ENCODE peak calls at places on chromosomes 7 and 10, in four cellular contexts. U is CD8-positive, alpha-beta T cell; S is psoas muscle; N is body of pancreas. P is an unnamed sample.

GRCh38 chr7:128201067-128201689 is 39.9 kb upstream of the LEP start:
- DNase-seq in U (peak; percentile 21), S (no peak), N (peak; percentile 35), P (no peak)

GRCh38 chr10:17808971-17809841 is at the start of gene MRC1:
- DNase-seq in U (no peak), S (peak; percentile 38), N (no peak), P (no peak)

GRCh38 chr7:191105-192034 is 1.0 kb upstream of the FAM20C start:
- DNase-seq in U (no peak), S (peak; percentile 60), N (peak; percentile 41), P (peak; percentile 27)

GRCh38 chr10:116364808-116365207 is 40.6 kb downstream of the CCDC172 start:
- DNase-seq in U (no peak), S (no peak), N (no peak), P (no peak)

GRCh38 chr7:77157446-77157845 is 35.0 kb downstream of the CCDC146 start:
- DNase-seq in U (no peak), S (no peak), N (no peak), P (no peak)

GRCh38 chr10:89167915-89168314 is 39.2 kb downstream of the CH25H start:
- DNase-seq in U (no peak), S (no peak), N (no peak), P (no peak)

GRCh38 chr7:78768859-78769258 is 684.6 kb downstream of the MAGI2 start:
- DNase-seq in U (no peak), S (no peak), N (no peak), P (no peak)

GRCh38 chr7:66737667-66738066 is 2.9 kb upstream of the RABGEF1 start:
- DNase-seq in U (no peak), S (no peak), N (no peak), P (no peak)

GRCh38 chr10:13560597-13560996 is 26.2 kb upstream of the PRPF18 start:
- DNase-seq in U (no peak), S (no peak), N (no peak), P (peak; percentile 43)

GRCh38 chr10:103665439-103665838 is 171.9 kb downstream of the NEURL1 start:
- DNase-seq in U (no peak), S (peak; percentile 61), N (no peak), P (no peak)

GRCh38 chr7:116167177-116167576 is 43.2 kb upstream of the TES start:
- DNase-seq in U (no peak), S (no peak), N (no peak), P (no peak)

GRCh38 chr10:112774808-112775207 is 175.2 kb upstream of the TCF7L2 start:
- DNase-seq in U (no peak), S (no peak), N (no peak), P (no peak)

GRCh38 chr10:98852686-98853085 is 383.0 kb downstream of the HPSE2 start:
- DNase-seq in U (no peak), S (no peak), N (no peak), P (no peak)

GRCh38 chr10:93417264-93417663 is 64.9 kb downstream of the MYOF start:
- DNase-seq in U (no peak), S (no peak), N (no peak), P (no peak)

GRCh38 chr7:95710711-95711110 is 61.6 kb upstream of the DYNC1I1 start:
- DNase-seq in U (no peak), S (no peak), N (no peak), P (no peak)

GRCh38 chr10:86355571-86356038 is 11.0 kb downstream of the GRID1 start:
- DNase-seq in U (no peak), S (no peak), N (peak; percentile 28), P (no peak)

GRCh38 chr10:14409247-14409646 is 78.5 kb upstream of the FRMD4A start:
- DNase-seq in U (no peak), S (no peak), N (no peak), P (no peak)

GRCh38 chr7:127886248-127886647 is 145.0 kb downstream of the LRRC4 start:
- DNase-seq in U (no peak), S (no peak), N (no peak), P (no peak)

GRCh38 chr10:76319666-76320065 is 888.2 kb downstream of the LRMDA start:
- DNase-seq in U (no peak), S (no peak), N (no peak), P (no peak)

GRCh38 chr10:91598211-91598981 is 34.5 kb downstream of the PPP1R3C start:
- DNase-seq in U (no peak), S (no peak), N (no peak), P (no peak)

GRCh38 chr7:85600425-85600824 is 413.6 kb upstream of the SEMA3D start:
- DNase-seq in U (no peak), S (no peak), N (no peak), P (peak; percentile 10)

GRCh38 chr10:77285529-77286182 is 352.0 kb downstream of the KCNMA1 start:
- DNase-seq in U (no peak), S (no peak), N (no peak), P (no peak)

DNA sequence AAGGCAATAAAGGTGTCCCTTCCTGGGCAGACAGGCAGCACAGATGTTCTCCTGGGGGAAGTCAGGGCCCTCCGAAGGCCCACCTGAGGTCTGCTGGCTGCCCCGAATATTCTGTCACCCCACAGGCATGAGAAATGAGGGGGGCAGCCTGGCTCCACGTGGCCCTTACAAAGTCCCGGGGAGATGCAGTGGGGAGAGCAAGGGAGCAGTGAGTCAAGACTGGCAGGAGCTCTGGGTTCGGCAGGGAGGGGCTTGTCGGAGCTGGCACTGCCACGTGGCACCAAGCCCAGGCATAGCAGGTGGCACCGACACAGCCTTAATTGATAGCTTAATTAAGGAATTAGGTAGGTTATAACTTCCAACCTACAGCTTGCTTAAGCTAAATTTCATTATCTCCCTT is 163.9 kb downstream of the USP6NL start:
- DNase-seq in U (no peak), S (no peak), N (peak; percentile 18), P (no peak)
- H3K27ac ChIP-seq in U (no peak overlapping the region), S (no peak overlapping the region), N (no peak overlapping the region), P (no peak overlapping the region)

GRCh38 chr10:28681928-28682750 is 4.8 kb downstream of the BAMBI start:
- DNase-seq in U (no peak), S (no peak), N (no peak), P (no peak)
- H3K4me3 ChIP-seq in U (no peak overlapping the region), S (no peak overlapping the region), N (no peak overlapping the region), P (no peak overlapping the region)

DNA sequence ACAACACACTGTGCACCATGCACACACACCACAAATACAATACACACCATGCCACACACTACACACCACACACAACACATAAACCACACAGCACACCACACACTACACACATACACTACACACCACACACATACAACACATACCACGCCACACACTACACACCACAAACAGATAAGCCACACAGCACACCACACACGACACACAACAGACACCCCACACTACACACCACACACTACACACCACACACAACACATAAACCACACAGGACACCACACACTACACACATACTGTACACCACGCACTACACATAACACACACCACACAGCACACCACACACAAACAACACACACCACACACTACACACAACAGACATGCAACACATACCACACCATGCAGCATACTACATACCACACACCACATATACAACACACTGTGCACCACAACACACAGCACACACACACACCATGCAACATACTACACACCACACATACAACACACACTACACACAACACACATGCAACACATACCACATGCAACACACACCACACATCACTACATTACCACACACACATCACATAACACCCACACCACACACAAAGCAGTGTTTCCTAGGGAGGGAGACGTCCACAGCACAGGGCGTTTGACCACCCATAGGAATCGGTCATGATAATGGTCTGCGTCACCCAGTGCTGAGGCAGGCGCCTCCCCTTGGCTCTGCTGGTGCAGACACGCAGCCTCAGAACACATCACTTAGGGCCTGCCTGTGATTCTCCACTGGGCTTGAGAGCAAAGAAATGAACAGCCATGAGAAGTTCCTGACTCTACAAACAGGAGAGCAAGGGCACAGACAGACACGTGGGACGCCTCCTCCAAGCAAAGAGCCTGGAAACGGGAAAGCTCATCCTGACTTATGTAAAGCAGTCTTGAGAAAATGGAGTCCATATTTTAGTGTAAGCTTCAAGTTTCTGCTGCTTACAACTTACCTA is 458.3 kb downstream of the PTPRN2 start:
- DNase-seq in U (no peak), S (no peak), N (no peak), P (no peak)
- H3K9me3 ChIP-seq in U (no peaks in the 10 kb centered on the region), S (no peaks in the 10 kb centered on the region), N (no peaks in the 10 kb centered on the region), P (peaks cover 4% of the 10 kb centered on the region)

GRCh38 chr10:42769173-42769572 is 13.4 kb upstream of the BMS1 start:
- DNase-seq in U (no peak), S (no peak), N (no peak), P (no peak)

GRCh38 chr10:42767906-42768305 is 14.7 kb upstream of the BMS1 start:
- DNase-seq in U (no peak), S (no peak), N (no peak), P (no peak)

GRCh38 chr10:42768581-42769152 is 13.9 kb upstream of the BMS1 start:
- DNase-seq in U (no peak), S (no peak), N (no peak), P (no peak)

GRCh38 chr10:42769653-42770052 is 12.9 kb upstream of the BMS1 start:
- DNase-seq in U (no peak), S (no peak), N (peak; percentile 58), P (no peak)
- H3K27ac ChIP-seq in U (no peak overlapping the region), S (no peak overlapping the region), N (no peak overlapping the region), P (no peak overlapping the region)

DNA sequence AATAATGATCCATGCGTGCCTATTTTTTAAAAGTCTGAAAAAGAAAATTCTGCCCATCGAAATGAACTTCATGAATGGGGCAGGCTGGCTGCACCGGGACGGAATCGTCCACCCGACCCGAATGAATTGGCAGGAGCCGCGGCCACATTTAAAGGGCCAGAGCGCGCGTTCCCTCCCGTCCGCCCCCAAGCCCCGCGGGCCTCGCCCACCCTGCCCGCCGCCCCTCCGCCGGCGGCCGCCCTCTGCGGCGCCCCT is 318 bp upstream of the GATA3 start:
- DNase-seq in U (no peak), S (no peak), N (no peak), P (no peak)
- H3K4me3 ChIP-seq in U (peak overlapping the region; percentile 87), S (peak overlapping the region; percentile 63), N (no peak overlapping the region), P (peak overlapping the region; percentile 70)

DNA sequence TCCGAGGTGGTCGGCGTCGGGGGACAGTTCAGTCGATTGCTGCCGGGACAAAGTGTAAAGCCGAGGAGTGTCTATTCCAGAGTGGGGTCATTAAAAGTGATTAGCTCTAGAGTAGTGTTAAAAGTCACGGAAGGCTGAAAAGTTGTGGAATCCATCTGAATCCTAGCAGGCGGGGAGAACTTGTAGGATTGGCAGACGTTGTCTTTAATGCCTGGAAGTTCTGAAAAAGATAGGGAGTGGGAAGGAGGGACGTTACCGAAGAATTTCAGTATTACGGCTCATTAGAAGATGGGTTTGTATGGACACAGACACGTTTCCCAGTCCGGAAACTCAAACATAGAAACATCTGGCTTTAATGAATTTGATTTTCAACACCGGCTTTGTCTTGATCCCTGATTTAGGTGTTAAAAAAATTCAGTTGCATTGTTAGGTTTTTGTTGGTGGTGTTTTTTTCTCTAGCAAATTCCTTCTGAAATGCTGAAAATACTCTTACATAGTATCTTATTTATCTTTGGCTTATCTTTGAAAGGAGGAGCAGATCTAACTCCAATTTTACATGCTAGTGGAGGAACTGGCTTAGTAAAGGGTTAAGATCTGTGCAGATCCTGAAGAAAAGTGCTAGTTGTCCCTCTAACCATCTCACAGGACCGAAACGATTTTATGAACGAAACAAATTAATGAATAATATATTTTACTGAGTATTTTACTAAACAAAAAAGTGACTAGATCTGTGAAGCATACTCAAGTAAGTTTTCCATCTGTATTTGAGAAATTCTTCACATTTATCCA is 905 bp downstream of the MKLN1 start:
- DNase-seq in U (no peak), S (no peak), N (no peak), P (no peak)
- H3K9me3 ChIP-seq in U (no peaks in the 10 kb centered on the region), S (no peaks in the 10 kb centered on the region), N (no peaks in the 10 kb centered on the region), P (no peaks in the 10 kb centered on the region)

GRCh38 chr10:73876971-73877370 is 2.6 kb upstream of the CAMK2G start:
- DNase-seq in U (no peak), S (no peak), N (no peak), P (no peak)
- H3K27ac ChIP-seq in U (no peak overlapping the region), S (peak overlapping the region; percentile 95), N (no peak overlapping the region), P (no peak overlapping the region)

GRCh38 chr7:3585826-3586225 is 284.8 kb downstream of the SDK1 start:
- DNase-seq in U (no peak), S (no peak), N (no peak), P (no peak)
- H3K4me3 ChIP-seq in U (no peak overlapping the region), S (no peak overlapping the region), N (no peak overlapping the region), P (no peak overlapping the region)